ENCODE peak calls at places on chromosomes 4 and X, in nine cellular contexts. One of them, this sample, is unnamed.

GRCh38 chr4:154630307-154630706 is 17.9 kb upstream of the FGG start:
- DNase-seq in GM12878: no peak
- DNase-seq in Peyer's patch: no peak
- DNase-seq in HCT116: no peak
- DNase-seq in heart left ventricle: no peak
- DNase-seq in NB4: no peak
- DNase-seq in HepG2: no peak
- DNase-seq in transverse colon: no peak
- DNase-seq in adrenal gland: no peak
- DNase-seq in this sample: no peak

GRCh38 chr4:169841776-169842175 is 84.0 kb upstream of the HPF1 start:
- DNase-seq in adrenal gland: no peak
- DNase-seq in heart left ventricle: no peak
- DNase-seq in transverse colon: no peak
- DNase-seq in HCT116: no peak
- DNase-seq in Peyer's patch: no peak
- DNase-seq in GM12878: no peak
- DNase-seq in HepG2: no peak
- DNase-seq in NB4: no peak
- DNase-seq in this sample: no peak

GRCh38 chrX:77426811-77427210 is 20.4 kb upstream of the FGF16 start:
- DNase-seq in Peyer's patch: no peak
- DNase-seq in adrenal gland: no peak
- DNase-seq in HCT116: no peak
- DNase-seq in HepG2: no peak
- DNase-seq in NB4: no peak
- DNase-seq in heart left ventricle: no peak
- DNase-seq in GM12878: no peak
- DNase-seq in transverse colon: no peak
- DNase-seq in this sample: no peak

GRCh38 chr4:146545102-146545501 is 23.4 kb upstream of the SLC10A7 start:
- DNase-seq in transverse colon: no peak
- DNase-seq in HCT116: no peak
- DNase-seq in Peyer's patch: no peak
- DNase-seq in heart left ventricle: no peak
- DNase-seq in NB4: peak
- DNase-seq in GM12878: no peak
- DNase-seq in HepG2: peak
- DNase-seq in adrenal gland: no peak
- DNase-seq in this sample: no peak

GRCh38 chrX:106716004-106716403 is 10.5 kb upstream of the RNF128 start:
- DNase-seq in transverse colon: no peak
- DNase-seq in GM12878: no peak
- DNase-seq in HCT116: no peak
- DNase-seq in HepG2: peak
- DNase-seq in adrenal gland: no peak
- DNase-seq in NB4: no peak
- DNase-seq in Peyer's patch: no peak
- DNase-seq in heart left ventricle: no peak
- DNase-seq in this sample: no peak

GRCh38 chr4:1246111-1246881 is 2.6 kb downstream of the CTBP1 start:
- DNase-seq in HepG2: no peak
- DNase-seq in NB4: peak
- DNase-seq in heart left ventricle: peak
- DNase-seq in adrenal gland: peak
- DNase-seq in transverse colon: peak
- DNase-seq in HCT116: no peak
- DNase-seq in Peyer's patch: no peak
- DNase-seq in GM12878: no peak
- DNase-seq in this sample: peak

GRCh38 chr4:119087121-119087520 is 48.5 kb upstream of the MYOZ2 start:
- DNase-seq in heart left ventricle: no peak
- DNase-seq in HepG2: no peak
- DNase-seq in transverse colon: no peak
- DNase-seq in adrenal gland: no peak
- DNase-seq in Peyer's patch: no peak
- DNase-seq in NB4: no peak
- DNase-seq in HCT116: no peak
- DNase-seq in GM12878: no peak
- DNase-seq in this sample: no peak

GRCh38 chrX:79366888-79367749 is at the start of gene ITM2A:
- DNase-seq in heart left ventricle: peak
- DNase-seq in HepG2: no peak
- DNase-seq in NB4: peak
- DNase-seq in transverse colon: peak
- DNase-seq in Peyer's patch: peak
- DNase-seq in GM12878: no peak
- DNase-seq in adrenal gland: peak
- DNase-seq in HCT116: no peak
- DNase-seq in this sample: peak

GRCh38 chr4:98828801-98829200 is 100.1 kb downstream of the EIF4E start:
- DNase-seq in adrenal gland: no peak
- DNase-seq in NB4: peak
- DNase-seq in transverse colon: peak
- DNase-seq in GM12878: no peak
- DNase-seq in heart left ventricle: no peak
- DNase-seq in Peyer's patch: no peak
- DNase-seq in HepG2: peak
- DNase-seq in HCT116: peak
- DNase-seq in this sample: no peak

GRCh38 chrX:134431894-134432293 is 28.1 kb upstream of the HPRT1 start:
- DNase-seq in NB4: peak
- DNase-seq in HepG2: no peak
- DNase-seq in Peyer's patch: no peak
- DNase-seq in adrenal gland: no peak
- DNase-seq in transverse colon: no peak
- DNase-seq in GM12878: no peak
- DNase-seq in heart left ventricle: no peak
- DNase-seq in HCT116: no peak
- DNase-seq in this sample: no peak

GRCh38 chrX:118534716-118535493 is 39.3 kb downstream of the DOCK11 start:
- DNase-seq in adrenal gland: no peak
- DNase-seq in transverse colon: no peak
- DNase-seq in GM12878: no peak
- DNase-seq in NB4: no peak
- DNase-seq in Peyer's patch: no peak
- DNase-seq in HCT116: no peak
- DNase-seq in heart left ventricle: no peak
- DNase-seq in HepG2: no peak
- DNase-seq in this sample: no peak

GRCh38 chr4:28443371-28443770 is 1582.7 kb downstream of the STIM2 start:
- DNase-seq in GM12878: no peak
- DNase-seq in HCT116: no peak
- DNase-seq in HepG2: no peak
- DNase-seq in heart left ventricle: no peak
- DNase-seq in adrenal gland: no peak
- DNase-seq in transverse colon: no peak
- DNase-seq in NB4: no peak
- DNase-seq in Peyer's patch: no peak
- DNase-seq in this sample: no peak

GRCh38 chrX:9816094-9816700 is 30.0 kb downstream of the SHROOM2 start:
- DNase-seq in NB4: peak
- DNase-seq in adrenal gland: no peak
- DNase-seq in HCT116: no peak
- DNase-seq in GM12878: no peak
- DNase-seq in HepG2: no peak
- DNase-seq in Peyer's patch: no peak
- DNase-seq in heart left ventricle: no peak
- DNase-seq in transverse colon: no peak
- DNase-seq in this sample: no peak

GRCh38 chr4:7642764-7643495 is 208.2 kb upstream of the PSAPL1 start:
- DNase-seq in Peyer's patch: no peak
- DNase-seq in HCT116: no peak
- DNase-seq in GM12878: no peak
- DNase-seq in HepG2: no peak
- DNase-seq in transverse colon: no peak
- DNase-seq in NB4: no peak
- DNase-seq in heart left ventricle: no peak
- DNase-seq in adrenal gland: no peak
- DNase-seq in this sample: no peak

GRCh38 chr4:153764611-153765368 is 5.0 kb upstream of the RNF175 start:
- DNase-seq in HepG2: no peak
- DNase-seq in transverse colon: no peak
- DNase-seq in GM12878: no peak
- DNase-seq in heart left ventricle: no peak
- DNase-seq in adrenal gland: no peak
- DNase-seq in HCT116: no peak
- DNase-seq in NB4: peak
- DNase-seq in Peyer's patch: no peak
- DNase-seq in this sample: no peak

GRCh38 chrX:22090181-22090580 is 58.1 kb downstream of the PHEX start:
- DNase-seq in HCT116: no peak
- DNase-seq in NB4: no peak
- DNase-seq in heart left ventricle: no peak
- DNase-seq in Peyer's patch: no peak
- DNase-seq in transverse colon: no peak
- DNase-seq in HepG2: no peak
- DNase-seq in adrenal gland: no peak
- DNase-seq in GM12878: no peak
- DNase-seq in this sample: no peak

GRCh38 chr4:48943387-48943786 is 36.8 kb upstream of the OCIAD2 start:
- DNase-seq in Peyer's patch: no peak
- DNase-seq in GM12878: no peak
- DNase-seq in adrenal gland: no peak
- DNase-seq in HepG2: peak
- DNase-seq in NB4: no peak
- DNase-seq in heart left ventricle: no peak
- DNase-seq in transverse colon: no peak
- DNase-seq in HCT116: peak
- DNase-seq in this sample: no peak

DNA sequence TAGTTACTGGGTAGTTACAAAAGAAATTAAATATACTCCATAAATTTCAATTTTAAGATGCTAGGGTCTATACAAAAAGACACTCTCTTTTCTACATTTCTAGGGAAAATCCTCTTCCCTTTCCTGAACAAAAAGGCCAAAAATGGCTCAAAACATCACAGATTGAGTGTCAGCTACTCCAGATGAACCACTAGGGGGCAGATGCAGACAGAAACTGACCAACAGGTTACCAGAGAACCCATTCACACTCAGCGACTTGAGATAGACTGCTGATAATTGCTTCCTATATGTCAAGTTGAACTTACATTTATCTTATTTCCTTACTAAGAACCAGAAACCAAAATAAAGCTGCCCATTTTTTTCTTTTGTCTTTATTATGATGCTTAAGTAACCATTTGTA is 83.4 kb upstream of the MID1IP1 start:
- DNase-seq in transverse colon: no peak
- DNase-seq in GM12878: no peak
- DNase-seq in HCT116: peak
- DNase-seq in Peyer's patch: no peak
- DNase-seq in adrenal gland: no peak
- DNase-seq in heart left ventricle: no peak
- DNase-seq in NB4: peak
- DNase-seq in HepG2: peak
- DNase-seq in this sample: no peak
- TF ChIP-seq CTCF in transverse colon: peak
- TF ChIP-seq CTCF in GM12878: peak
- TF ChIP-seq CTCF in HCT116: peak
- TF ChIP-seq CTCF in Peyer's patch: no peak
- TF ChIP-seq CTCF in adrenal gland: peak
- TF ChIP-seq CTCF in heart left ventricle: peak
- TF ChIP-seq CTCF in NB4: peak
- TF ChIP-seq CTCF in HepG2: peak
- TF ChIP-seq CTCF in this sample: no peak

DNA sequence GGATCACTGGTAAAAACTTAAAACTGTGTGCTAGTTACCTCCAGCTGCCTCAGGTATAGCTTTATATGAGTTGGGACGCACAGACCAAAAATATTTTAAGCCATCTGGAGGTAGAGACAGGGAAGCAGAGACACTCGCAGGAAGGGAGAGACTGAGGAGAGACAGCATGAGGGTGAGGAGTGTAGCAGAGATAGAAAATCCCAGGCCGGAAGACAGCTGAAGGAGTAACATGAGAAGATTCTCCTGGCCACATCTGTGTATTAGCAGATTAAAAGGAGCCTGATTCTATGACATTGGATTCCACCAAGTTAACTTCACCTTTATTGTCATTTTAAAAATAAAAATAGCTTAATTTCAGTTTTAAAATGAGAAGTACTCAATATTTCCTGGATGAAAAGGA is 84.3 kb downstream of the PDLIM5 start:
- DNase-seq in heart left ventricle: no peak
- DNase-seq in NB4: no peak
- DNase-seq in transverse colon: no peak
- DNase-seq in HCT116: no peak
- DNase-seq in GM12878: no peak
- DNase-seq in Peyer's patch: no peak
- DNase-seq in adrenal gland: no peak
- DNase-seq in HepG2: no peak
- DNase-seq in this sample: no peak
- H3K4me3 ChIP-seq in heart left ventricle: no peak
- H3K4me3 ChIP-seq in NB4: no peak
- H3K4me3 ChIP-seq in transverse colon: no peak
- H3K4me3 ChIP-seq in HCT116: no peak
- H3K4me3 ChIP-seq in GM12878: no peak
- H3K4me3 ChIP-seq in Peyer's patch: no peak
- H3K4me3 ChIP-seq in adrenal gland: no peak
- H3K4me3 ChIP-seq in HepG2: no peak
- H3K4me3 ChIP-seq in this sample: peak

GRCh38 chr4:77073981-77074865 is 1.6 kb downstream of the CCNI start:
- DNase-seq in Peyer's patch: no peak
- DNase-seq in adrenal gland: no peak
- DNase-seq in NB4: peak
- DNase-seq in HCT116: no peak
- DNase-seq in GM12878: no peak
- DNase-seq in HepG2: no peak
- DNase-seq in transverse colon: no peak
- DNase-seq in heart left ventricle: no peak
- DNase-seq in this sample: no peak
- TF ChIP-seq POLR2A in Peyer's patch: no peak
- TF ChIP-seq POLR2A in adrenal gland: no peak
- TF ChIP-seq POLR2A in NB4: no peak
- TF ChIP-seq POLR2A in HCT116: no peak
- TF ChIP-seq POLR2A in GM12878: no peak
- TF ChIP-seq POLR2A in HepG2: no peak
- TF ChIP-seq POLR2A in transverse colon: no peak
- TF ChIP-seq POLR2A in heart left ventricle: no peak
- TF ChIP-seq POLR2A in this sample: no peak

DNA sequence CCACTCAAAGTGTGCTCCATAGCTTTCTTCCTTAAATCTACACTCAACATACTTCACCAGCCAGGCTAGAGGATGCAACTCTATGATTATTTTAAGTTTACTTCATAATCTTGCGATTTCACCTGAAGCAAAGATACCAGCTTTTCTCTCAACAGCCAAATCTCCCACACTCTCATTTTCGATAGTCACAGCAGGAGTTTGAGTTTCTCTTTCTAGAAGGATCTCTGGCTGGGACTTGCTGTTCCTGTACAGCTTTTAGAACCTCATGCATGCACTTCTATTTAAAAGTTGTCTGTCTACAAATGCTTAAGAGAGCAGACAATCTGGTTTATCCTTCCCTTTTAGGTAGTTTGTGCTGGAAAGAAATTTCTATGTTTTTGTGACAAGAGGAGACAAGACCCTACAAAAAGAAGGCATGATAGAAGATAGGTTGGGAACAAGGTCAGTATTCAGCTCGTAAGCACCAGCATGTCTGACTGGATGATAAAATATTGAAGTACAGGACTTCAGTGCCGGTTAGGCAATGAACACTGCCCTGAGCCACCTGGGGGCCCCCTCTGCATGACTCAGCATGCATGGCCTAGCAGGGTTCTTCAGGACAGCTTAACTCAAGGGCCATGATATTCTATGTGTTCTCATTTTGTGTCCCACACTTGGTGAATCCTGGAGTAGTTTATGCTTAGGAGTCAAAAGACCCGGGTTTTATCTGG is 65.6 kb downstream of the ATXN3L start:
- DNase-seq in transverse colon: peak
- DNase-seq in HepG2: peak
- DNase-seq in Peyer's patch: peak
- DNase-seq in heart left ventricle: no peak
- DNase-seq in NB4: peak
- DNase-seq in GM12878: peak
- DNase-seq in HCT116: no peak
- DNase-seq in adrenal gland: no peak
- DNase-seq in this sample: peak
- TF ChIP-seq CTCF in transverse colon: no peak
- TF ChIP-seq CTCF in HepG2: peak
- TF ChIP-seq CTCF in Peyer's patch: no peak
- TF ChIP-seq CTCF in heart left ventricle: no peak
- TF ChIP-seq CTCF in NB4: peak
- TF ChIP-seq CTCF in GM12878: peak
- TF ChIP-seq CTCF in HCT116: no peak
- TF ChIP-seq CTCF in adrenal gland: no peak
- TF ChIP-seq CTCF in this sample: no peak

This sample was measured in gastrocnemius medialis.